ENCODE peak calls at places on chromosomes 4 and X, in six cellular contexts. N is NCI-H69; U is left kidney; P is GM23248; D is activated CD4-positive, alpha-beta T cell treated with anti-CD3 and anti-CD28 coated beads, Interleukin-2, amount 50 U/mL, for 4 hours; F is stimulated activated naive B cell treated with anti-CD40 and anti-IgM and Interleukin-4, amounts not matched to agents 10 μg/mL and 1 μg/mL and 100 μg/mL, for 72 hours. H is an unnamed sample.

GRCh38 chr4:80713409-80713808 is 317.1 kb upstream of the BMP3 start:
- DNase-seq in N (peak), F (no peak), U (peak), D (no peak), P (no peak), H (no peak)

GRCh38 chr4:97670703-97671269 is 472.5 kb downstream of the STPG2 start:
- DNase-seq in N (peak), P (no peak), F (no peak), D (no peak), U (peak), H (no peak)

GRCh38 chr4:53315300-53315699 is 50.6 kb downstream of the SCFD2 start:
- DNase-seq in F (no peak), P (no peak), U (no peak), D (no peak), N (peak), H (no peak)

GRCh38 chrX:38675856-38676255 is 114.5 kb downstream of the TSPAN7 start:
- DNase-seq in P (no peak), D (no peak), N (no peak), U (no peak), F (no peak), H (no peak)

GRCh38 chrX:23246001-23246400 is 88.6 kb upstream of the PTCHD1 start:
- DNase-seq in F (no peak), U (no peak), D (no peak), P (no peak), N (no peak), H (no peak)

GRCh38 chr4:184514121-184514988 is 40.0 kb upstream of the IRF2 start:
- DNase-seq in N (no peak), D (peak), U (peak), P (peak), F (peak), H (peak)

GRCh38 chrX:102517331-102517730 is 792 bp upstream of the TMSB15A start:
- DNase-seq in P (peak), F (no peak), U (peak), D (no peak), N (peak), H (no peak)

GRCh38 chrX:20263474-20263873 is 3.2 kb downstream of the RPS6KA3 start:
- DNase-seq in P (peak), U (no peak), F (no peak), D (no peak), N (no peak), H (no peak)

GRCh38 chrX:39497717-39498265 is 600.0 kb downstream of the BCOR start:
- DNase-seq in P (no peak), D (no peak), U (no peak), F (no peak), N (peak), H (no peak)

GRCh38 chr4:36054750-36055467 is 189.4 kb downstream of the ARAP2 start:
- DNase-seq in D (no peak), P (no peak), F (no peak), N (no peak), U (peak), H (no peak)